ENCODE peak calls at places on chromosome 6, in ten cellular contexts. W, Q, C, L, G, J, V, X, E and T are unnamed samples.

GRCh38 chr6:1407499-1407990 is 18.2 kb downstream of the FOXF2 start:
- DNase-seq in W (no peak), Q (peak), C (no peak), L (no peak), G (no peak), J (no peak), V (no peak), X (no peak), E (no peak), T (no peak)

GRCh38 chr6:78605909-78606446 is 261.4 kb upstream of the IRAK1BP1 start:
- DNase-seq in W (no peak), Q (no peak), C (no peak), L (peak), G (no peak), J (no peak), V (no peak), X (no peak), E (no peak), T (no peak)

GRCh38 chr6:342832-343179 is 48.7 kb upstream of the IRF4 start:
- DNase-seq in W (no peak), Q (no peak), C (no peak), L (no peak), G (no peak), J (no peak), V (no peak), X (no peak), E (no peak), T (no peak)

GRCh38 chr6:131831392-131831791 is 23.6 kb downstream of the ENPP1 start:
- DNase-seq in W (no peak), Q (peak), C (no peak), L (no peak), G (no peak), J (no peak), V (no peak), X (no peak), E (no peak), T (no peak)

GRCh38 chr6:55069132-55069781 is 105.1 kb upstream of the HCRTR2 start:
- DNase-seq in W (peak), Q (peak), C (peak), L (peak), G (peak), J (peak), V (peak), X (peak), E (no peak), T (no peak)

GRCh38 chr6:112153926-112154621 is 66.7 kb downstream of the FAM229B start:
- DNase-seq in W (no peak), Q (no peak), C (no peak), L (peak), G (no peak), J (no peak), V (no peak), X (peak), E (no peak), T (no peak)

GRCh38 chr6:52975580-52975979 is 19.5 kb downstream of the GSTA4 start:
- DNase-seq in W (no peak), Q (peak), C (no peak), L (no peak), G (no peak), J (no peak), V (no peak), X (no peak), E (no peak), T (no peak)

GRCh38 chr6:19669206-19669605 is 168.0 kb upstream of the ID4 start:
- DNase-seq in W (no peak), Q (no peak), C (no peak), L (no peak), G (no peak), J (no peak), V (no peak), X (no peak), E (no peak), T (no peak)

GRCh38 chr6:108293527-108294296 is 1.1 kb upstream of the AFG1L start:
- DNase-seq in W (peak), Q (no peak), C (no peak), L (no peak), G (peak), J (no peak), V (no peak), X (no peak), E (no peak), T (no peak)

GRCh38 chr6:55917756-55918415 is 42.5 kb upstream of the BMP5 start:
- DNase-seq in W (no peak), Q (no peak), C (no peak), L (no peak), G (no peak), J (no peak), V (no peak), X (no peak), E (no peak), T (no peak)

GRCh38 chr6:167858086-167858591 is 31.4 kb downstream of the AFDN start:
- DNase-seq in W (no peak), Q (peak), C (no peak), L (no peak), G (no peak), J (no peak), V (no peak), X (no peak), E (no peak), T (no peak)

GRCh38 chr6:2396856-2397640 is 151.6 kb upstream of the GMDS start:
- DNase-seq in W (no peak), Q (peak), C (no peak), L (no peak), G (no peak), J (no peak), V (peak), X (peak), E (no peak), T (no peak)

GRCh38 chr6:33702345-33702977 is 9.0 kb downstream of the UQCC2 start:
- DNase-seq in W (peak), Q (peak), C (no peak), L (no peak), G (no peak), J (peak), V (peak), X (peak), E (no peak), T (no peak)

GRCh38 chr6:157227202-157228166 is 95.8 kb downstream of the TMEM242 start:
- DNase-seq in W (no peak), Q (no peak), C (no peak), L (no peak), G (no peak), J (no peak), V (no peak), X (no peak), E (no peak), T (no peak)
- TF ChIP-seq CTCF in W (no peak), Q (peak), C (peak), L (no peak), G (no peak), J (peak), V (no peak), X (no peak), E (peak), T (no peak)

DNA sequence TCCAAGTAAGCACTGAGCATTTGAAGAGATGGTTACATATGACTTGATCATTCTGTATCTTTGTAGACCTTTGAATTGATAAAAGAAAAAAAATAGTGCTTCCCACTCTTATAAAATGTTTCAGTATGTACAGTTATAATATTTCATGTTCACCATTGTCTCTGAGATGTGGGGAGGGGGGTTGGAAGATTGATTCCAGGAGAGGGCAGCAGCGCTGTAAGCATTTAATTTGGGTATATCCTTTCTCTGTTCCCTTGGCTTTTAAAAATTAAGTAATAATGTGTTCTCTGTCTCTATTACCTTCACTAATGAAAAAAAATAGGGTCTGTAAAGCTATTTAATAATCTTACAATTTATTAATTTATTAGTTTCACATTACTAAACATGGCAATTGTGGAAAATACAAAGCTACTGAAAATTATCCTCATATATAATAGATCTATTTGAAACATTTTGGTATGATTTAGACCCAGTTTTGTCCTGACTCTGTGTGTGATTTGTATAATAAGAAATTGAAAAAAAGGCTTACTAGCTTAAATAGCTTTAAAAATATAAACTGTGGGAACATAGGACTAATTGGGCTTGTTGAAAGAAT is 341.2 kb downstream of the CDKAL1 start:
- DNase-seq in W (no peak), Q (no peak), C (no peak), L (peak), G (peak), J (peak), V (no peak), X (no peak), E (no peak), T (no peak)
- TF ChIP-seq CTCF in W (no peak), Q (peak), C (peak), L (peak), G (no peak), J (no peak), V (no peak), X (peak), E (no peak), T (no peak)

DNA sequence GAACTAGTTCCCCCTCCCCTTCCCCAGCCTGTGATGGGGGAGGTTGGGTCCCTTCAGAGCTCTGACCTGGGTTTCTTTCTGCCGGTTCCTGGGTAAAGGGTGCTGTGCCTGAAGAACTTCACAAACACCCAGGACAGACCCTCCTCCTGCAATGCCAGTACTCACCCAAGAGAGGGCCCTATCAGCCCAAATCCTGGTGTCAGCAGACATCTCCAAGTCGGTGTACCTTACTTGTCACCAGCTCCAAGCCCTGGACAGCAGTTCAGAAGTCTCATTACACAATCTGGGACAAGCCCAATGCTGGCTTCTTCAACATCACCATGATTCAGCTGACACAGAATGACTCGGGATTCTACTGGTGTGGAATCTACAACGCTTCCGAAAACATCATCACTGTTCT is 467 bp downstream of the TREML4 start:
- DNase-seq in W (no peak), Q (no peak), C (no peak), L (no peak), G (no peak), J (no peak), V (no peak), X (no peak), E (no peak), T (no peak)
- TF ChIP-seq CTCF in W (no peak), Q (no peak), C (no peak), L (no peak), G (no peak), J (no peak), V (no peak), X (no peak), E (no peak), T (no peak)

GRCh38 chr6:29603456-29603855 is 18.5 kb downstream of the OR2H2 start:
- DNase-seq in W (no peak), Q (no peak), C (no peak), L (no peak), G (no peak), J (no peak), V (no peak), X (no peak), E (no peak), T (no peak)

GRCh38 chr6:29598348-29598747 is 13.4 kb downstream of the OR2H2 start:
- DNase-seq in W (no peak), Q (no peak), C (no peak), L (no peak), G (no peak), J (no peak), V (no peak), X (no peak), E (no peak), T (no peak)

GRCh38 chr6:29597184-29597583 is 12.3 kb downstream of the OR2H2 start:
- DNase-seq in W (no peak), Q (no peak), C (no peak), L (no peak), G (no peak), J (no peak), V (no peak), X (no peak), E (no peak), T (no peak)

GRCh38 chr6:29603930-29604329 is 19.0 kb downstream of the OR2H2 start:
- DNase-seq in W (no peak), Q (no peak), C (no peak), L (no peak), G (no peak), J (no peak), V (peak), X (no peak), E (no peak), T (no peak)

GRCh38 chr6:29602564-29603361 is 17.8 kb downstream of the OR2H2 start:
- DNase-seq in W (no peak), Q (no peak), C (no peak), L (peak), G (no peak), J (peak), V (no peak), X (no peak), E (no peak), T (no peak)
- TF ChIP-seq CTCF in W (no peak), Q (no peak), C (peak), L (no peak), G (no peak), J (no peak), V (no peak), X (no peak), E (no peak), T (no peak)

GRCh38 chr6:153086225-153086990 is 44.7 kb downstream of the RGS17 start:
- DNase-seq in W (no peak), Q (no peak), C (no peak), L (no peak), G (no peak), J (no peak), V (no peak), X (no peak), E (no peak), T (no peak)
- TF ChIP-seq CTCF in W (no peak), Q (no peak), C (no peak), L (no peak), G (no peak), J (no peak), V (no peak), X (no peak), E (no peak), T (no peak)

GRCh38 chr6:27630727-27631613 is 158.1 kb upstream of the ZNF184 start:
- DNase-seq in W (no peak), Q (no peak), C (peak), L (peak), G (peak), J (peak), V (peak), X (no peak), E (no peak), T (no peak)
- TF ChIP-seq CTCF in W (no peak), Q (no peak), C (no peak), L (no peak), G (no peak), J (no peak), V (no peak), X (peak), E (no peak), T (no peak)